ENCODE peak calls at places on chromosomes 16 and 17, in four cellular contexts. S, D, P and Q are unnamed samples.

GRCh38 chr17:48194097-48194550 is 86.6 kb downstream of the SNX11 start:
- DNase-seq in S (no peak), D (no peak), P (no peak), Q (no peak)

GRCh38 chr16:66070140-66070887 is 296.2 kb upstream of the CDH5 start:
- DNase-seq in S (no peak), D (no peak), P (no peak), Q (no peak)

GRCh38 chr16:69711115-69711740 is 15.1 kb downstream of the NQO1 start:
- DNase-seq in S (no peak), D (no peak), P (no peak), Q (no peak)

GRCh38 chr16:54654429-54654828 is 276.2 kb upstream of the IRX5 start:
- DNase-seq in S (no peak), D (no peak), P (no peak), Q (no peak)

GRCh38 chr16:64745275-64745674 is 376.6 kb downstream of the CDH11 start:
- DNase-seq in S (no peak), D (no peak), P (no peak), Q (no peak)

GRCh38 chr17:43384476-43384862 is 14.3 kb upstream of the ARL4D start:
- DNase-seq in S (no peak), D (no peak), P (no peak), Q (no peak)

GRCh38 chr16:54936086-54936978 is 5.7 kb downstream of the IRX5 start:
- DNase-seq in S (no peak), D (no peak), P (peak), Q (no peak)

GRCh38 chr17:67531291-67531690 is 154.2 kb downstream of the PITPNC1 start:
- DNase-seq in S (no peak), D (no peak), P (no peak), Q (no peak)

GRCh38 chr16:30896203-30896889 is at the start of gene CTF1:
- DNase-seq in S (no peak), D (peak), P (no peak), Q (no peak)

GRCh38 chr17:64426584-64426983 is 22.3 kb upstream of the MILR1 start:
- DNase-seq in S (no peak), D (no peak), P (no peak), Q (no peak)

GRCh38 chr17:48310748-48311213 is 119.2 kb downstream of the SKAP1 start:
- DNase-seq in S (no peak), D (peak), P (no peak), Q (no peak)

GRCh38 chr17:73272906-73273218 is 11.2 kb upstream of the CPSF4L start:
- DNase-seq in S (no peak), D (no peak), P (no peak), Q (no peak)

GRCh38 chr16:10935491-10935890 is 6.8 kb downstream of the DEXI start:
- DNase-seq in S (no peak), D (no peak), P (no peak), Q (no peak)

GRCh38 chr16:83744521-83744981 is 63.2 kb upstream of the HSBP1 start:
- DNase-seq in S (no peak), D (no peak), P (no peak), Q (no peak)

GRCh38 chr17:51154176-51154575 is 817 bp downstream of the NME1 start:
- DNase-seq in S (no peak), D (peak), P (no peak), Q (no peak)

GRCh38 chr16:79272141-79272577 is 328.4 kb downstream of the MAF start:
- DNase-seq in S (no peak), D (no peak), P (no peak), Q (no peak)

GRCh38 chr17:32523827-32524552 is 37.2 kb downstream of the CDK5R1 start:
- DNase-seq in S (peak), D (no peak), P (no peak), Q (no peak)

GRCh38 chr17:38454528-38454927 is 26.3 kb downstream of the ARHGAP23 start:
- DNase-seq in S (no peak), D (no peak), P (no peak), Q (no peak)

GRCh38 chr17:49932131-49932723 is 36.8 kb upstream of the DLX4 start:
- DNase-seq in S (no peak), D (no peak), P (no peak), Q (no peak)
- TF ChIP-seq SPI1 in S (no peak), D (no peak), P (no peak), Q (no peak)

DNA sequence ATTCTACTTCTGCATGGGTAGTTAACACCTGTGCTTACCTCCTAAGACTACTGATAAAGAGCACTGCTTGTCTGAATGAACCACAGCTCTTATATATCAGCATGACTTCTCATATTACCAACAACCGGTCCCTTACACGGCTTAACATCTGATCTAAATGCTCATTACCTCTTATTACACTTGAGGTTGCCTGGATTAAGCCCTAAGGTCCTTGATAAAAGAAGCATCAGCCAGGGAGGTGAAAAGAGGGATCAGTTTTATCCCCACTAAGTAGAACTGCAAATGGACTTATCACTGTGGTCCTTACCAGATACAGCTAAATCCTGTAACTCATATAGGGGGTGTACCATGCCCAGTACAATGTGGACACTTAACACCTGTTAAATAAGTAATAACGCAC is 8.2 kb upstream of the RSKR start:
- DNase-seq in S (no peak), D (no peak), P (no peak), Q (no peak)
- TF ChIP-seq POLR2AphosphoS5 in S (no peak), D (no peak), P (no peak), Q (no peak)

GRCh38 chr17:78735832-78736525 is 46.1 kb downstream of the CYTH1 start:
- DNase-seq in S (no peak), D (no peak), P (no peak), Q (no peak)
- TF ChIP-seq SPI1 in S (no peak), D (no peak), P (no peak), Q (no peak)

GRCh38 chr16:19410435-19411153 is 7.1 kb upstream of the TMC5 start:
- DNase-seq in S (no peak), D (no peak), P (no peak), Q (peak)
- TF ChIP-seq POLR2AphosphoS5 in S (no peak), D (no peak), P (no peak), Q (no peak)

DNA sequence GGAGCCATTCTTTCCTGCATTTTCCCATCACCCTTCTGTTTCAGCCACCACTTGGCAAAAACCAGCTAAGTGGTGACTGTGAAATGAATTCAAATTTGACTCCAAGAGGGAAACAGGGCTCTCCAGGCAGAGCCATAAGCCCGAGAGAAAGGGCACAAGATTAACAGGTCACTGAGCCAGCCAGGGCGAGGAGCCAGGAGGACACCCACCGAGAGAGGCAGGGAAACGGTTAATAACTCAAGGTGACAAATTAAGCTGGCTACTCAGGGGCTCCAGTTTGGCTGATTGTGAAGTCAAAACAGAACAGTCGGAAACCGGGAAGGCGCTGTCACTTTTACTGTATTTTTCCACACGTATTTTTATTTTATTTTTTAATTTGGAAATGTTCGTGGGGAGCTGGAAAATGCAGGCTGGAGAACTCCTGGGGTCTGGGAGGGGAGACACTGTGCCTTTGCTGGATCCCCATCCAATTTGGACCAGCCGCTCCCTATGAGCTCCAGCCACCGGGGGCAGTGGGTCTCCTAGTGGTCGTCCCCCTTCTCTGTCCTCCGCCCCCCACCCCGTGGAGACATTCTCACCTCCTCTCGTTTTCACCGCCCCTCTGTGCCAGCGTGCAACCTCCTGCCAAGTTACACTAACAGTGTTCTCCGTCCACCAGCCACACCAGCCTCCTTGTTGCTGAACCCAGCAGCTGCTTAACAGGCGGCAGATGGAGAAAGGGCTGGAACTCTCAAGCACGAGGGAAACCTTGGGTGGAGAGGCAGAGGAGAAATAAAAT is 67.6 kb upstream of the SOX9 start:
- DNase-seq in S (no peak), D (no peak), P (no peak), Q (no peak)
- TF ChIP-seq SPI1 in S (no peak), D (no peak), P (no peak), Q (no peak)

GRCh38 chr17:76501018-76501826 is at the start of gene RHBDF2:
- DNase-seq in S (peak), D (peak), P (peak), Q (peak)
- TF ChIP-seq POLR2AphosphoS5 in S (peak), D (no peak), P (no peak), Q (peak)

DNA sequence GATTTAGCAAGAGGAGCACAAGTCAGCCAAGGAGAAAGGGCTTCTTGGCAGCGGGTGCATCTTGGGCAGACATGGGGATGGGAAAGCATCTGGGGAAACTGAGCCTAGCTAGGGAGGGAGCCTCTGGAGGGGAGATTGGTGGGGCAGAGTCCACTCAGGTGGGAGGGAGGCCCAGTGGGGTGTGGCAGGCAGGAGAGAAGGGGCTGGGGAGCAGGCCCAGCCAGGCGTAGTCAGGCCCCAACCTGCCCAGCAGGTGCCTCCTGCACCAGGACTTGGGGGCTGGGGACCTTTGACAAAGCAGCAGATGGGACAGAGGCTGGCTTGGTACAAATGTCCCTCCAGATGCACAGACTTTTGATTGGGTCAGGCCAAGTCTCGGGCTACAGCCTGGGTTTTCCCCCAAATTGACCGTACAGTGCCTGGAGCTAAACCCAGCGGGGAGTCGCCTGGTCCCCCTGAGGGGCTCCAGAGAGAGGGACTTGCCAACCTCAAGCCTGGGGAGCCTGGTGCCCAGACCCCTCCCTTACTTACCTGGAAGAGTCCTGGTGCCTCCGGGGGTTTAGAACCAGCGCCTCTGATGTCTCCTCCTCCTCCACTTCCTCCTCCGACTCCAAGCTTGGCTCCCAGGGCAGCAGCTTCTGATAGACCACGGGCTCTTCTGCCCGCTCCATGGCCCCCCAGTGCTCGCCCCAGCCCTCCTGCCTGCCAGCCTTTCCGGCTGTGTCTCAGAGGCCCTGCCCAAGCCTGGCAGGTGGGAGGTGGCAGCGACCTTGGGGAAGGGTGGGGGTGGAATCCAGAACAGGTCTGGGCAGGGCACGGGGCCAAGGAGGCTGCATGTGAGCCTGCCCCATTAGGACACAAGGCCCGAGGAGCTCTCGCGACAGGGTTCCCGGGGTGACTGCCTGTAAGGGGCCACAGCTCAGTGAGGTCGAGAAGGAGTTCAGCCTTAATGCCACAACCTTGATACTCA is at the start of gene GGT6:
- DNase-seq in S (no peak), D (no peak), P (no peak), Q (no peak)
- TF ChIP-seq SPI1 in S (no peak), D (no peak), P (no peak), Q (no peak)